ENCODE peak calls at places on chromosome 17, in four cellular contexts. L, A, I and R are unnamed samples.

GRCh38 chr17:31680126-31680525 is 178.9 kb downstream of the COPRS start:
- DNase-seq in L (no peak), I (no peak), A (no peak), R (no peak)

GRCh38 chr17:42422412-42422957 is 571 bp downstream of the CAVIN1 start:
- DNase-seq in I (peak), A (no peak), L (peak), R (no peak)

GRCh38 chr17:57213180-57213825 is 43.0 kb upstream of the MSI2 start:
- DNase-seq in I (no peak), A (no peak), L (no peak), R (no peak)

GRCh38 chr17:34892864-34893263 is 68.4 kb downstream of the CCT6B start:
- DNase-seq in L (no peak), I (peak), A (no peak), R (no peak)

GRCh38 chr17:58224315-58224714 is 5.3 kb upstream of the MKS1 start:
- DNase-seq in I (no peak), A (no peak), L (peak), R (peak)

GRCh38 chr17:62714016-62714777 is 86.7 kb downstream of the MRC2 start:
- DNase-seq in I (no peak), A (no peak), L (peak), R (peak)

GRCh38 chr17:77857613-77858012 is 100.9 kb upstream of the TNRC6C start:
- DNase-seq in A (no peak), L (peak), I (no peak), R (no peak)

GRCh38 chr17:50062323-50063243 is 6.7 kb downstream of the ITGA3 start:
- DNase-seq in I (peak), A (no peak), L (peak), R (no peak)

GRCh38 chr17:52156576-52156975 is 1.9 kb downstream of the CA10 start:
- DNase-seq in L (no peak), A (no peak), I (no peak), R (no peak)

GRCh38 chr17:82577300-82577699 is 57.8 kb downstream of the FOXK2 start:
- DNase-seq in L (no peak), I (peak), A (no peak), R (no peak)

GRCh38 chr17:13694934-13695333 is 93.2 kb upstream of the HS3ST3A1 start:
- DNase-seq in L (no peak), A (no peak), I (no peak), R (no peak)

GRCh38 chr17:6698004-6698403 is 15.2 kb downstream of the SLC13A5 start:
- DNase-seq in A (no peak), L (no peak), I (no peak), R (no peak)

GRCh38 chr17:44872131-44872768 is 24.6 kb downstream of the HIGD1B start:
- DNase-seq in A (no peak), I (no peak), L (no peak), R (no peak)

GRCh38 chr17:60439501-60439900 is 17.2 kb downstream of the CHCT1 start:
- DNase-seq in L (peak), I (no peak), A (no peak), R (no peak)

GRCh38 chr17:57542518-57542917 is 202.6 kb downstream of the CCDC182 start:
- DNase-seq in I (no peak), A (no peak), L (no peak), R (no peak)

GRCh38 chr17:65260626-65261025 is 123.5 kb downstream of the RGS9 start:
- DNase-seq in L (no peak), A (no peak), I (no peak), R (no peak)

GRCh38 chr17:76569607-76570279 is 15.9 kb downstream of the ST6GALNAC2 start:
- DNase-seq in L (peak), A (no peak), I (peak), R (no peak)

GRCh38 chr17:21345236-21345635 is 30.9 kb upstream of the KCNJ12 start:
- DNase-seq in L (no peak), A (no peak), I (no peak), R (no peak)

GRCh38 chr17:13671771-13672170 is 70.0 kb upstream of the HS3ST3A1 start:
- DNase-seq in L (peak), A (no peak), I (peak), R (no peak)

GRCh38 chr17:75504347-75505151 is 10.8 kb downstream of the CASKIN2 start:
- DNase-seq in L (no peak), A (no peak), I (peak), R (no peak)

GRCh38 chr17:1005361-1005946 is 8.5 kb downstream of the TIMM22 start:
- DNase-seq in A (no peak), I (peak), L (peak), R (no peak)

GRCh38 chr17:54784305-54784704 is 116.3 kb upstream of the TOM1L1 start:
- DNase-seq in L (no peak), I (no peak), A (no peak), R (no peak)

GRCh38 chr17:10798910-10799309 is 5.0 kb downstream of the TMEM238L start:
- DNase-seq in I (no peak), A (no peak), L (no peak), R (no peak)

GRCh38 chr17:35774499-35774898 is 13.8 kb downstream of the C17orf50 start:
- DNase-seq in L (peak), A (no peak), I (no peak), R (no peak)

GRCh38 chr17:46794318-46794717 is 24.2 kb downstream of the WNT3 start:
- DNase-seq in I (no peak), A (no peak), L (no peak), R (no peak)

GRCh38 chr17:74803971-74804370 is 27.8 kb upstream of the NAT9 start:
- DNase-seq in I (no peak), A (no peak), L (no peak), R (no peak)

GRCh38 chr17:73043686-73044581 is 48.6 kb downstream of the SLC39A11 start:
- DNase-seq in L (peak), A (peak), I (no peak), R (peak)

GRCh38 chr17:3960764-3961163 is 3.5 kb downstream of the ATP2A3 start:
- DNase-seq in I (no peak), A (no peak), L (peak), R (no peak)

GRCh38 chr17:80850817-80851216 is 140.8 kb upstream of the CHMP6 start:
- DNase-seq in A (no peak), L (peak), I (no peak), R (no peak)